ENCODE peak calls at places on chromosomes 4 and X, in seven cellular contexts. One of them, this sample, is unnamed.

GRCh38 chrX:49309401-49309981 is 6.0 kb downstream of the GAGE10 start:
- DNase-seq in SJSA1: peak; percentile 17
- DNase-seq in lung: no peak
- DNase-seq in suprapubic skin: no peak
- DNase-seq in fibroblast of lung: peak; percentile 50
- DNase-seq in CD8-positive, alpha-beta memory T cell: no peak
- DNase-seq in adipocyte: peak; percentile 48
- DNase-seq in this sample: peak; percentile 20

GRCh38 chr4:14178421-14178820 is 550.9 kb upstream of the BOD1L1 start:
- DNase-seq in SJSA1: no peak
- DNase-seq in lung: no peak
- DNase-seq in suprapubic skin: no peak
- DNase-seq in fibroblast of lung: peak; percentile 50
- DNase-seq in CD8-positive, alpha-beta memory T cell: no peak
- DNase-seq in adipocyte: peak; percentile 17
- DNase-seq in this sample: no peak

GRCh38 chr4:39699676-39700409 is 1.9 kb downstream of the UBE2K start:
- DNase-seq in SJSA1: no peak
- DNase-seq in lung: no peak
- DNase-seq in suprapubic skin: no peak
- DNase-seq in fibroblast of lung: peak; percentile 53
- DNase-seq in CD8-positive, alpha-beta memory T cell: no peak
- DNase-seq in adipocyte: peak; percentile 43
- DNase-seq in this sample: no peak

GRCh38 chr4:147492761-147493160 is 11.9 kb downstream of the EDNRA start:
- DNase-seq in SJSA1: no peak
- DNase-seq in lung: no peak
- DNase-seq in suprapubic skin: no peak
- DNase-seq in fibroblast of lung: peak; percentile 94
- DNase-seq in CD8-positive, alpha-beta memory T cell: no peak
- DNase-seq in adipocyte: no peak
- DNase-seq in this sample: no peak

GRCh38 chr4:158930573-158930972 is 161.7 kb downstream of the FNIP2 start:
- DNase-seq in SJSA1: no peak
- DNase-seq in lung: no peak
- DNase-seq in suprapubic skin: no peak
- DNase-seq in fibroblast of lung: no peak
- DNase-seq in CD8-positive, alpha-beta memory T cell: no peak
- DNase-seq in adipocyte: peak; percentile 45
- DNase-seq in this sample: no peak

GRCh38 chrX:134469481-134469880 is 9.5 kb downstream of the HPRT1 start:
- DNase-seq in SJSA1: no peak
- DNase-seq in lung: no peak
- DNase-seq in suprapubic skin: no peak
- DNase-seq in fibroblast of lung: peak; percentile 43
- DNase-seq in CD8-positive, alpha-beta memory T cell: no peak
- DNase-seq in adipocyte: peak; percentile 23
- DNase-seq in this sample: no peak

GRCh38 chrX:45524296-45524695 is 323.6 kb upstream of the DIPK2B start:
- DNase-seq in SJSA1: no peak
- DNase-seq in lung: no peak
- DNase-seq in suprapubic skin: no peak
- DNase-seq in fibroblast of lung: peak; percentile 90
- DNase-seq in CD8-positive, alpha-beta memory T cell: no peak
- DNase-seq in adipocyte: no peak
- DNase-seq in this sample: no peak

GRCh38 chr4:137677851-137678250 is 145.6 kb upstream of the PCDH18 start:
- DNase-seq in SJSA1: no peak
- DNase-seq in lung: no peak
- DNase-seq in suprapubic skin: no peak
- DNase-seq in fibroblast of lung: peak; percentile 78
- DNase-seq in CD8-positive, alpha-beta memory T cell: no peak
- DNase-seq in adipocyte: peak; percentile 79
- DNase-seq in this sample: no peak

GRCh38 chr4:963276-964225 is 9.8 kb downstream of the DGKQ start:
- DNase-seq in SJSA1: no peak
- DNase-seq in lung: no peak
- DNase-seq in suprapubic skin: peak; percentile 65
- DNase-seq in fibroblast of lung: no peak
- DNase-seq in CD8-positive, alpha-beta memory T cell: peak; percentile 39
- DNase-seq in adipocyte: no peak
- DNase-seq in this sample: no peak

GRCh38 chr4:10403633-10404445 is 53.4 kb downstream of the ZNF518B start:
- DNase-seq in SJSA1: no peak
- DNase-seq in lung: no peak
- DNase-seq in suprapubic skin: no peak
- DNase-seq in fibroblast of lung: peak; percentile 48
- DNase-seq in CD8-positive, alpha-beta memory T cell: no peak
- DNase-seq in adipocyte: peak; percentile 63
- DNase-seq in this sample: no peak

GRCh38 chr4:2860391-2861348 is 17.0 kb downstream of the ADD1 start:
- DNase-seq in SJSA1: no peak
- DNase-seq in lung: peak; percentile 55
- DNase-seq in suprapubic skin: no peak
- DNase-seq in fibroblast of lung: no peak
- DNase-seq in CD8-positive, alpha-beta memory T cell: no peak
- DNase-seq in adipocyte: peak; percentile 65
- DNase-seq in this sample: peak; percentile 27
- H3K4me1 ChIP-seq in SJSA1: peaks cover 6% of the 10 kb centered on the region
- H3K4me1 ChIP-seq in lung: peaks cover 54% of the 10 kb centered on the region
- H3K4me1 ChIP-seq in suprapubic skin: peaks cover 74% of the 10 kb centered on the region
- H3K4me1 ChIP-seq in fibroblast of lung: peaks cover 23% of the 10 kb centered on the region
- H3K4me1 ChIP-seq in CD8-positive, alpha-beta memory T cell: peaks cover 59% of the 10 kb centered on the region
- H3K4me1 ChIP-seq in adipocyte: peaks cover 65% of the 10 kb centered on the region
- H3K4me1 ChIP-seq in this sample: peaks cover 74% of the 10 kb centered on the region

DNA sequence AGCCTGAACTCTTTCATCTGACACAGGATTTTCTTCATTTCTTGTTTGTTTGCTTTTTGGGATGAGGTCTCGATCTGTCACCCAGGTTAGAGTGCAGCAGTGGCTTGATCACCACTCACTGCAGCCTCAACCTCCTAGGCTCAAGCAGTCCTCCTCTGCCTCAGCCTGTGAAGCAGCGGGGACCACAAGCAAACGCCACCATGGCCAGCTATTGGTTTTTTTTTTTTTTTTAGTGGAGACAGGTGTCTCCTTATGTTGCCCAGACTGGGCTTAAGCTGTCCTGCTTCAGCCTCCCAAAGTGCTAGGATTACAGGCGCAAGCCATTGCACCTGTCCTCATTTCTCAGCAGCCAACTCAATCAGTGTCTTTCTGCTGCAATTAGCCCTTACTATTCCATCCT is 10.3 kb downstream of the SPRY1 start:
- DNase-seq in SJSA1: no peak
- DNase-seq in lung: no peak
- DNase-seq in suprapubic skin: no peak
- DNase-seq in fibroblast of lung: no peak
- DNase-seq in CD8-positive, alpha-beta memory T cell: no peak
- DNase-seq in adipocyte: no peak
- DNase-seq in this sample: no peak
- H3K4me1 ChIP-seq in SJSA1: peaks cover 4% of the 10 kb centered on the region
- H3K4me1 ChIP-seq in lung: no peaks in the 10 kb centered on the region
- H3K4me1 ChIP-seq in suprapubic skin: peaks cover 48% of the 10 kb centered on the region
- H3K4me1 ChIP-seq in fibroblast of lung: peaks cover 6% of the 10 kb centered on the region
- H3K4me1 ChIP-seq in CD8-positive, alpha-beta memory T cell: no peaks in the 10 kb centered on the region
- H3K4me1 ChIP-seq in adipocyte: peaks cover 74% of the 10 kb centered on the region
- H3K4me1 ChIP-seq in this sample: peaks cover 20% of the 10 kb centered on the region

GRCh38 chr4:84126061-84126787 is 372.9 kb downstream of the NKX6-1 start:
- DNase-seq in SJSA1: no peak
- DNase-seq in lung: no peak
- DNase-seq in suprapubic skin: no peak
- DNase-seq in fibroblast of lung: no peak
- DNase-seq in CD8-positive, alpha-beta memory T cell: no peak
- DNase-seq in adipocyte: no peak
- DNase-seq in this sample: no peak
- H3K4me1 ChIP-seq in SJSA1: no peaks in the 10 kb centered on the region
- H3K4me1 ChIP-seq in lung: no peaks in the 10 kb centered on the region
- H3K4me1 ChIP-seq in suprapubic skin: no peaks in the 10 kb centered on the region
- H3K4me1 ChIP-seq in fibroblast of lung: no peaks in the 10 kb centered on the region
- H3K4me1 ChIP-seq in CD8-positive, alpha-beta memory T cell: no peaks in the 10 kb centered on the region
- H3K4me1 ChIP-seq in adipocyte: no peaks in the 10 kb centered on the region
- H3K4me1 ChIP-seq in this sample: no peaks in the 10 kb centered on the region

GRCh38 chrX:107742754-107743191 is 32.8 kb downstream of the TSC22D3 start:
- DNase-seq in SJSA1: no peak
- DNase-seq in lung: no peak
- DNase-seq in suprapubic skin: no peak
- DNase-seq in fibroblast of lung: no peak
- DNase-seq in CD8-positive, alpha-beta memory T cell: peak; percentile 45
- DNase-seq in adipocyte: no peak
- DNase-seq in this sample: no peak

GRCh38 chrX:107743995-107744394 is 31.6 kb downstream of the TSC22D3 start:
- DNase-seq in SJSA1: no peak
- DNase-seq in lung: no peak
- DNase-seq in suprapubic skin: no peak
- DNase-seq in fibroblast of lung: no peak
- DNase-seq in CD8-positive, alpha-beta memory T cell: no peak
- DNase-seq in adipocyte: no peak
- DNase-seq in this sample: no peak

GRCh38 chrX:107739541-107739940 is 36.0 kb downstream of the TSC22D3 start:
- DNase-seq in SJSA1: no peak
- DNase-seq in lung: no peak
- DNase-seq in suprapubic skin: no peak
- DNase-seq in fibroblast of lung: no peak
- DNase-seq in CD8-positive, alpha-beta memory T cell: no peak
- DNase-seq in adipocyte: no peak
- DNase-seq in this sample: no peak

GRCh38 chrX:107738768-107739167 is 36.8 kb downstream of the TSC22D3 start:
- DNase-seq in SJSA1: no peak
- DNase-seq in lung: no peak
- DNase-seq in suprapubic skin: no peak
- DNase-seq in fibroblast of lung: no peak
- DNase-seq in CD8-positive, alpha-beta memory T cell: no peak
- DNase-seq in adipocyte: no peak
- DNase-seq in this sample: no peak

GRCh38 chrX:107741318-107741813 is 34.2 kb downstream of the TSC22D3 start:
- DNase-seq in SJSA1: no peak
- DNase-seq in lung: no peak
- DNase-seq in suprapubic skin: peak; percentile 74
- DNase-seq in fibroblast of lung: no peak
- DNase-seq in CD8-positive, alpha-beta memory T cell: no peak
- DNase-seq in adipocyte: no peak
- DNase-seq in this sample: no peak
- H3K4me1 ChIP-seq in SJSA1: peaks cover 10% of the 10 kb centered on the region
- H3K4me1 ChIP-seq in lung: peaks cover 37% of the 10 kb centered on the region
- H3K4me1 ChIP-seq in suprapubic skin: peaks cover 71% of the 10 kb centered on the region
- H3K4me1 ChIP-seq in fibroblast of lung: peaks cover 4% of the 10 kb centered on the region
- H3K4me1 ChIP-seq in CD8-positive, alpha-beta memory T cell: peaks cover 44% of the 10 kb centered on the region
- H3K4me1 ChIP-seq in adipocyte: peaks cover 26% of the 10 kb centered on the region
- H3K4me1 ChIP-seq in this sample: peaks cover 72% of the 10 kb centered on the region

GRCh38 chr4:24573582-24573981 is 10.8 kb downstream of the DHX15 start:
- DNase-seq in SJSA1: no peak
- DNase-seq in lung: no peak
- DNase-seq in suprapubic skin: no peak
- DNase-seq in fibroblast of lung: no peak
- DNase-seq in CD8-positive, alpha-beta memory T cell: no peak
- DNase-seq in adipocyte: no peak
- DNase-seq in this sample: no peak
- H3K4me1 ChIP-seq in SJSA1: no peaks in the 10 kb centered on the region
- H3K4me1 ChIP-seq in lung: peaks cover 22% of the 10 kb centered on the region
- H3K4me1 ChIP-seq in suprapubic skin: peaks cover 40% of the 10 kb centered on the region
- H3K4me1 ChIP-seq in fibroblast of lung: no peaks in the 10 kb centered on the region
- H3K4me1 ChIP-seq in CD8-positive, alpha-beta memory T cell: peaks cover 40% of the 10 kb centered on the region
- H3K4me1 ChIP-seq in adipocyte: peaks cover 30% of the 10 kb centered on the region
- H3K4me1 ChIP-seq in this sample: peaks cover 11% of the 10 kb centered on the region

DNA sequence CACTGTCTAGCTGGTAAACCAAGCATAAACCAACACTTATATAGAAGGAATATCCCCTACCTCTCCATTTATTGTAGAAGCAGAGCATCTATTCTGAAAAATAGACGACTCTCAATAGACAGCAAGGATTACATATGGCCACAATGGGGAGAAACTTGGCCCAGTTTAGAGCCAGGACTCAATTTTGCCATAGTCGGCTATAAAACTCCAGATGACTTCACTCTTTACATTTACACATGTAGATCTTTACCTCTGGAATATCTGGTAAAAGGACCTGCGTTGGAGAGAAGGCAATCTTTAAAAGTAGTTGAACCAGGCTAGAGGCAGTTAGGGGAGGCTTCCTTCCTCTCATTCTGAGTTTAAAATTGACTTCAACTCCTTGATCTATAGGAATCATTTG is 77.3 kb downstream of the HMGB2 start:
- DNase-seq in SJSA1: no peak
- DNase-seq in lung: no peak
- DNase-seq in suprapubic skin: no peak
- DNase-seq in fibroblast of lung: no peak
- DNase-seq in CD8-positive, alpha-beta memory T cell: no peak
- DNase-seq in adipocyte: no peak
- DNase-seq in this sample: no peak
- H3K4me1 ChIP-seq in SJSA1: peaks cover 9% of the 10 kb centered on the region
- H3K4me1 ChIP-seq in lung: no peaks in the 10 kb centered on the region
- H3K4me1 ChIP-seq in suprapubic skin: peaks cover 5% of the 10 kb centered on the region
- H3K4me1 ChIP-seq in fibroblast of lung: peaks cover 3% of the 10 kb centered on the region
- H3K4me1 ChIP-seq in CD8-positive, alpha-beta memory T cell: no peaks in the 10 kb centered on the region
- H3K4me1 ChIP-seq in adipocyte: peaks cover 10% of the 10 kb centered on the region
- H3K4me1 ChIP-seq in this sample: no peaks in the 10 kb centered on the region

DNA sequence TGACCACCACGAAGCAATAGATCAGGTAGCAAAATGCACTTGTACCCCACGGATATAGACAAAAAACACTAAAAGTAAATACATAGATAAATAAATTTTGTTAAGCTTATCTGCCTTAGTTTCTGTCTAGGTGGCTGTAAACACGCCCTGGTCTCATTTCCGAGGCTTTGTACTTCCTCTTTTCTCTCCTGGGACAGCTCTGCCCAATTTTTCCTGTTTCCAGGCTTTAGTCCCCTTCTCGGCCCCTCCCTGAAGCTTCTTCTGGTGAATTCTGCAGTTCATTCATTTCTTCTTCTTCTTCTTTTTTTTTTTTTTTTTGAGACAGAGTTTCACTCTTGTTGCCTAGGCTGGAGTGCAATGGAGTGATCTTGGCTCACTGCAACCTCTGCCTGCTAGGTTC is 73.4 kb upstream of the STOX2 start:
- DNase-seq in SJSA1: no peak
- DNase-seq in lung: no peak
- DNase-seq in suprapubic skin: no peak
- DNase-seq in fibroblast of lung: no peak
- DNase-seq in CD8-positive, alpha-beta memory T cell: no peak
- DNase-seq in adipocyte: no peak
- DNase-seq in this sample: no peak
- H3K4me1 ChIP-seq in SJSA1: no peaks in the 10 kb centered on the region
- H3K4me1 ChIP-seq in lung: peaks cover 5% of the 10 kb centered on the region
- H3K4me1 ChIP-seq in suprapubic skin: peaks cover 47% of the 10 kb centered on the region
- H3K4me1 ChIP-seq in fibroblast of lung: no peaks in the 10 kb centered on the region
- H3K4me1 ChIP-seq in CD8-positive, alpha-beta memory T cell: no peaks in the 10 kb centered on the region
- H3K4me1 ChIP-seq in adipocyte: peaks cover 24% of the 10 kb centered on the region
- H3K4me1 ChIP-seq in this sample: peaks cover 36% of the 10 kb centered on the region

This sample was measured in thyroid gland.